ENCODE peak calls at places on chromosomes 7 and 10, in four cellular contexts. X is sigmoid colon, A is HepG2, Z is spleen. D is an unnamed sample.
A peak's percentile ranks its signal among the peaks of the same experiment; 100 is the strongest.

GRCh38 chr7:95420996-95421846 is 13.6 kb downstream of the PON2 start:
- DNase-seq in X (no peak), A (no peak), Z (no peak), D (no peak)

GRCh38 chr7:105649727-105650381 is 68.6 kb upstream of the EFCAB10 start:
- DNase-seq in Z (no peak), X (peak; percentile 14), A (no peak), D (no peak)

GRCh38 chr10:77223532-77224460 is 413.8 kb downstream of the KCNMA1 start:
- DNase-seq in A (no peak), X (peak; percentile 75), Z (no peak), D (no peak)

GRCh38 chr7:37822946-37823345 is 25.5 kb upstream of the NME8 start:
- DNase-seq in Z (no peak), A (no peak), X (no peak), D (no peak)

GRCh38 chr7:52917982-52918578 is 117.4 kb upstream of the POM121L12 start:
- DNase-seq in Z (no peak), X (no peak), A (no peak), D (peak; percentile 50)

GRCh38 chr10:103616705-103617361 is 123.3 kb downstream of the NEURL1 start:
- DNase-seq in Z (no peak), A (no peak), X (peak; percentile 91), D (no peak)

GRCh38 chr7:90594791-90595317 is 1.3 kb upstream of the CDK14 start:
- DNase-seq in Z (no peak), X (peak; percentile 77), A (no peak), D (peak; percentile 84)

GRCh38 chr7:155995183-155995612 is 182.9 kb upstream of the SHH start:
- DNase-seq in Z (no peak), A (no peak), X (no peak), D (no peak)

GRCh38 chr10:71727429-71728217 is 8.0 kb upstream of the C10orf105 start:
- DNase-seq in X (peak; percentile 87), Z (peak; percentile 93), A (peak; percentile 60), D (no peak)

GRCh38 chr10:69835875-69836727 is 34.4 kb downstream of the COL13A1 start:
- DNase-seq in Z (no peak), X (no peak), A (no peak), D (no peak)

GRCh38 chr7:19969859-19970493 is 196.6 kb upstream of the TMEM196 start:
- DNase-seq in X (no peak), Z (no peak), A (peak; percentile 13), D (no peak)

GRCh38 chr7:108358553-108358952 is 97.7 kb downstream of the NRCAM start:
- DNase-seq in A (peak; percentile 98), Z (no peak), X (no peak), D (peak; percentile 32)

GRCh38 chr7:97118306-97118917 is 914 bp downstream of the SDHAF3 start:
- DNase-seq in X (no peak), A (no peak), Z (no peak), D (no peak)

GRCh38 chr7:46767071-46767470 is 814.8 kb downstream of the TNS3 start:
- DNase-seq in Z (no peak), X (no peak), A (no peak), D (no peak)

GRCh38 chr7:7098280-7098818 is 84.0 kb upstream of the C1GALT1 start:
- DNase-seq in A (no peak), Z (no peak), X (no peak), D (no peak)

GRCh38 chr10:121910673-121911420 is 17.0 kb downstream of the ATE1 start:
- DNase-seq in A (no peak), Z (no peak), X (no peak), D (no peak)

GRCh38 chr10:117425908-117426566 is 50.8 kb upstream of the PDZD8 start:
- DNase-seq in Z (no peak), A (no peak), X (no peak), D (no peak)

GRCh38 chr7:98802088-98802780 is 67.6 kb downstream of the TMEM130 start:
- DNase-seq in Z (no peak), X (no peak), A (peak; percentile 14), D (peak; percentile 25)

GRCh38 chr10:79346388-79347225 is 662 bp upstream of the PPIF start:
- DNase-seq in X (peak; percentile 71), A (no peak), Z (peak; percentile 85), D (peak; percentile 71)

GRCh38 chr7:75876126-75876881 is 2.5 kb upstream of the RHBDD2 start:
- DNase-seq in X (no peak), A (no peak), Z (no peak), D (no peak)

GRCh38 chr10:58384536-58384998 is 643 bp upstream of the TFAM start:
- DNase-seq in A (no peak), X (no peak), Z (no peak), D (no peak)

GRCh38 chr7:44470080-44470479 is 20.4 kb downstream of the NUDCD3 start:
- DNase-seq in A (no peak), X (no peak), Z (no peak), D (no peak)

GRCh38 chr10:113071446-113071845 is 121.4 kb downstream of the TCF7L2 start:
- DNase-seq in X (no peak), A (no peak), Z (no peak), D (no peak)

GRCh38 chr10:24897326-24897926 is 55.0 kb downstream of the PRTFDC1 start:
- DNase-seq in X (no peak), Z (no peak), A (peak; percentile 20), D (no peak)
- H3K27ac ChIP-seq in X (no peak overlapping the region), Z (no peak overlapping the region), A (no peak overlapping the region), D (no peak overlapping the region)

GRCh38 chr7:3380034-3380433 is 79.0 kb downstream of the SDK1 start:
- DNase-seq in Z (no peak), X (no peak), A (peak; percentile 48), D (no peak)

GRCh38 chr7:3378390-3379120 is 77.5 kb downstream of the SDK1 start:
- DNase-seq in Z (no peak), A (peak; percentile 84), X (no peak), D (no peak)

GRCh38 chr7:3381073-3381685 is 80.1 kb downstream of the SDK1 start:
- DNase-seq in A (no peak), X (no peak), Z (peak; percentile 61), D (peak; percentile 33)
- H3K4me1 ChIP-seq in A (peaks cover 57% of the 10 kb centered on the region), X (no peaks in the 10 kb centered on the region), Z (no peaks in the 10 kb centered on the region), D (peaks cover 16% of the 10 kb centered on the region)

DNA sequence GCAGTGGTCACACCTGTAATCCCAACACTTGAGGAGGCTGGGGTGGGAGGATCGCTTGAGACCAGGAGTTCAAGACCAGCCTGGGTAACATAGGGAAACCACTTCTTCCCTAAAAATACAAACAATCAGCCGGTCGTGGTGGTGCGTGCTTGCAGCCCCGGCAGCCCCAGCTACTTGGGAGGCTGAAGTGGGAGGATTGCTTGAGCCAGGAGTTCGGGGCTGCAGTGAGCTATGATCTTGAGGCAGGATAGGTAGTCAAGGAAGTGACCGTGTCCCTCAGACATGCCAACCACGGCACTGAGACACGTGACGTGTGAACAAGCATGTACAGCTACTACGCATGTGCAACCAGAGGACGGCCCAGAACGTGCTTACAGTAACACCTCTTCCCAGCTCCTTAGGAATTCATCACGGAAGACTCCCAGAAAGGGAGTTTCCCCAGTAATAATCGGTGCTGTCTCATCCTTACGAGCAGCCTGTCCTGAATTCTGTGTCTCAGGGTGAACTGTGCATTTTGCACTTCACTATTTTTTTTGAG is 5.3 kb downstream of the GUSB start:
- DNase-seq in Z (peak; percentile 57), A (no peak), X (no peak), D (no peak)
- TF ChIP-seq POLR2AphosphoS5 in Z (no peak), A (no peak), X (no peak), D (no peak)

DNA sequence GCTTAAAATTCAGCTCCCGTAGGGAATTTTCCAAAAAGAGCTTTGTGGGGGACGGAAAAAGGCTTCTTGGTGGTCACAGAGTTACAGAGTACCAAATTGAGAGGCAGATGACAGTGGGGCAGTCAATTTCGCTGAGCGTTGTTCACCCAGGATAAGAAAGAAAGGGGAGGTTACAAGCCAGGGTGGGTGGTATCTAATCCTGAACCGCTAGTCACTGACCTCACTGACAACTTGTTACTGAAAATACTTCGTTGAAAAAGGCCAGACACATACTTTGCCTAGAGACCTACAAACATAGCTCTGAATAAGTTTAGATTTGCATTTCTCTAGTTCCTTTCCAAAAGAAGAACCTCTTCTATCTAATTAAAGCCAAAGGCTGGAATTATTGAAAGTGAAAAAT is at the start of gene CTNNA3:
- DNase-seq in Z (no peak), X (no peak), A (no peak), D (no peak)
- H3K27ac ChIP-seq in Z (peak within 1 kb of the TSS; percentile 58), X (peak within 1 kb of the TSS; percentile 75), A (no peak within 1 kb of the TSS), D (no peak within 1 kb of the TSS)

GRCh38 chr10:132555648-132556575 is 18.3 kb downstream of the INPP5A start:
- DNase-seq in Z (peak; percentile 84), X (peak; percentile 50), A (no peak), D (no peak)
- H3K4me1 ChIP-seq in Z (peaks cover 84% of the 10 kb centered on the region), X (peaks cover 69% of the 10 kb centered on the region), A (peaks cover 23% of the 10 kb centered on the region), D (no peaks in the 10 kb centered on the region)

GRCh38 chr7:150374026-150374425 is 5.1 kb upstream of the ZNF775 start:
- DNase-seq in X (peak; percentile 58), Z (no peak), A (no peak), D (no peak)
- TF ChIP-seq POLR2AphosphoS5 in X (no peak), Z (no peak), A (no peak), D (no peak)

GRCh38 chr10:28571265-28571664 is 38.3 kb downstream of the WAC start:
- DNase-seq in A (peak; percentile 10), Z (no peak), X (no peak), D (no peak)
- H3K27ac ChIP-seq in A (no peak overlapping the region), Z (no peak overlapping the region), X (no peak overlapping the region), D (no peak overlapping the region)